ENCODE peak calls at places on chromosomes 5 and 9, in ten cellular contexts. J is NCI-H2029, G is SHP77, V is breast epithelium, N is NCI-H1105 treated with DMSO at 0.1 percent for 48 hours, W is iris pigment epithelial cell, D is GM03348, Y is anterior cingulate cortex, U is lower leg skin, I is fibroblast of mammary gland. R is an unnamed sample.

GRCh38 chr5:158124606-158125316 is 265.8 kb upstream of the CLINT1 start:
- DNase-seq in J (no peak), G (no peak), V (no peak), N (no peak), W (no peak), D (no peak), Y (no peak), U (no peak), I (no peak), R (no peak)

GRCh38 chr5:77249475-77249874 is 39.0 kb downstream of the PDE8B start:
- DNase-seq in J (no peak), G (no peak), V (no peak), N (no peak), W (no peak), D (no peak), Y (no peak), U (no peak), I (no peak), R (no peak)

GRCh38 chr5:158456756-158457155 is 597.8 kb upstream of the CLINT1 start:
- DNase-seq in J (no peak), G (no peak), V (no peak), N (no peak), W (peak), D (peak), Y (no peak), U (no peak), I (peak), R (peak)

GRCh38 chr9:78044189-78044588 is 12.6 kb upstream of the GNAQ start:
- DNase-seq in J (peak), G (peak), V (no peak), N (no peak), W (no peak), D (no peak), Y (no peak), U (no peak), I (no peak), R (no peak)

GRCh38 chr5:6718161-6718681 is 5.0 kb downstream of the TENT4A start:
- DNase-seq in J (no peak), G (no peak), V (no peak), N (no peak), W (no peak), D (no peak), Y (no peak), U (no peak), I (no peak), R (no peak)

GRCh38 chr5:62460578-62460983 is 48.0 kb downstream of the IPO11 start:
- DNase-seq in J (peak), G (peak), V (no peak), N (peak), W (peak), D (peak), Y (no peak), U (no peak), I (peak), R (no peak)

GRCh38 chr5:150603052-150603451 is 37.4 kb upstream of the SYNPO start:
- DNase-seq in J (no peak), G (no peak), V (no peak), N (no peak), W (no peak), D (no peak), Y (no peak), U (no peak), I (no peak), R (peak)

GRCh38 chr9:37371565-37372464 is 50.7 kb upstream of the GRHPR start:
- DNase-seq in J (no peak), G (no peak), V (no peak), N (no peak), W (peak), D (no peak), Y (no peak), U (no peak), I (peak), R (no peak)

GRCh38 chr9:91445135-91445534 is 21.5 kb upstream of the NFIL3 start:
- DNase-seq in J (no peak), G (no peak), V (no peak), N (no peak), W (no peak), D (no peak), Y (no peak), U (no peak), I (no peak), R (no peak)

GRCh38 chr9:4674783-4675182 is 4.6 kb upstream of the CDC37L1 start:
- DNase-seq in J (no peak), G (no peak), V (no peak), N (no peak), W (peak), D (peak), Y (no peak), U (no peak), I (peak), R (no peak)

GRCh38 chr9:79817469-79818004 is 245.8 kb downstream of the TLE4 start:
- DNase-seq in J (no peak), G (no peak), V (no peak), N (no peak), W (peak), D (no peak), Y (no peak), U (peak), I (peak), R (no peak)

GRCh38 chr5:71633255-71634155 is 46.4 kb downstream of the MCCC2 start:
- DNase-seq in J (no peak), G (no peak), V (no peak), N (no peak), W (no peak), D (no peak), Y (no peak), U (no peak), I (no peak), R (no peak)

GRCh38 chr5:42583322-42583721 is 160.1 kb downstream of the GHR start:
- DNase-seq in J (peak), G (peak), V (no peak), N (peak), W (peak), D (peak), Y (peak), U (peak), I (peak), R (no peak)

GRCh38 chr5:77449981-77450380 is 42.1 kb downstream of the WDR41 start:
- DNase-seq in J (no peak), G (no peak), V (no peak), N (no peak), W (peak), D (no peak), Y (no peak), U (no peak), I (no peak), R (no peak)

GRCh38 chr9:127307802-127308201 is 43.2 kb downstream of the GARNL3 start:
- DNase-seq in J (no peak), G (no peak), V (no peak), N (no peak), W (no peak), D (no peak), Y (no peak), U (no peak), I (no peak), R (no peak)

GRCh38 chr5:149421834-149422233 is 42.7 kb upstream of the IL17B start:
- DNase-seq in J (no peak), G (no peak), V (no peak), N (no peak), W (peak), D (no peak), Y (no peak), U (no peak), I (peak), R (no peak)

GRCh38 chr9:131546336-131547084 is 1.2 kb downstream of the PRRT1B start:
- DNase-seq in J (no peak), G (no peak), V (no peak), N (peak), W (peak), D (peak), Y (no peak), U (no peak), I (no peak), R (no peak)

GRCh38 chr5:171850354-171850947 is 64.8 kb downstream of the SMIM23 start:
- DNase-seq in J (no peak), G (peak), V (no peak), N (peak), W (no peak), D (no peak), Y (no peak), U (no peak), I (peak), R (no peak)